ENCODE peak calls at places on chromosomes 3 and 15, in seven cellular contexts. A is left ventricle myocardium inferior, K is heart right ventricle, Z is lung, M is DND-41, R is upper lobe of right lung, B is lower lobe of right lung. H is an unnamed sample.
A peak's percentile ranks its signal among the peaks of the same experiment; 100 is the strongest.

GRCh38 chr3:109268181-109268580 is 48.1 kb downstream of the DPPA2 start:
- DNase-seq in A (no peak), K (no peak), Z (no peak), M (no peak), R (no peak), B (no peak), H (no peak)

GRCh38 chr3:52299815-52300611 is 12.4 kb downstream of the GLYCTK start:
- DNase-seq in A (peak; percentile 55), K (peak; percentile 47), Z (peak; percentile 40), M (no peak), R (peak; percentile 79), B (peak; percentile 64), H (no peak)

GRCh38 chr3:162376761-162377160 is 880.2 kb downstream of the OTOL1 start:
- DNase-seq in A (no peak), K (no peak), Z (no peak), M (no peak), R (no peak), B (no peak), H (no peak)

GRCh38 chr3:101725192-101725889 is 927 bp downstream of the CEP97 start:
- DNase-seq in A (peak; percentile 19), K (peak; percentile 22), Z (no peak), M (peak; percentile 47), R (no peak), B (peak; percentile 64), H (no peak)

GRCh38 chr3:107680698-107681097 is 157.9 kb downstream of the BBX start:
- DNase-seq in A (no peak), K (no peak), Z (no peak), M (no peak), R (no peak), B (no peak), H (no peak)

GRCh38 chr3:102195198-102195948 is 239.4 kb upstream of the ZPLD1 start:
- DNase-seq in A (no peak), K (no peak), Z (peak; percentile 79), M (no peak), R (peak; percentile 68), B (peak; percentile 53), H (peak; percentile 74)

GRCh38 chr3:48406443-48407431 is 23.1 kb downstream of the PLXNB1 start:
- DNase-seq in A (no peak), K (no peak), Z (no peak), M (peak; percentile 1), R (no peak), B (peak; percentile 16), H (peak; percentile 33)

GRCh38 chr15:24955549-24955929 is 752 bp downstream of the SNRPN start:
- DNase-seq in A (peak; percentile 18), K (peak; percentile 30), Z (no peak), M (peak; percentile 19), R (peak; percentile 64), B (peak; percentile 46), H (peak; percentile 73)

GRCh38 chr15:52653451-52653964 is 25.7 kb downstream of the ATOSA start:
- DNase-seq in A (no peak), K (no peak), Z (no peak), M (no peak), R (no peak), B (no peak), H (no peak)

GRCh38 chr15:52652286-52652685 is 26.9 kb downstream of the ATOSA start:
- DNase-seq in A (no peak), K (no peak), Z (no peak), M (no peak), R (no peak), B (no peak), H (no peak)

GRCh38 chr15:52652984-52653383 is 26.2 kb downstream of the ATOSA start:
- DNase-seq in A (no peak), K (no peak), Z (no peak), M (no peak), R (no peak), B (no peak), H (no peak)

GRCh38 chr15:52651114-52651513 is 28.1 kb downstream of the ATOSA start:
- DNase-seq in A (no peak), K (no peak), Z (no peak), M (no peak), R (no peak), B (no peak), H (no peak)

GRCh38 chr15:52651868-52652267 is 27.3 kb downstream of the ATOSA start:
- DNase-seq in A (peak; percentile 45), K (peak; percentile 33), Z (peak; percentile 48), M (peak; percentile 79), R (no peak), B (no peak), H (peak; percentile 85)
- H3K4me3 ChIP-seq in A (peak overlapping the region; percentile 50), K (peak overlapping the region; percentile 50), Z (no peak overlapping the region), M (peak overlapping the region; percentile 9), R (peak overlapping the region; percentile 12), B (peak overlapping the region; percentile 31), H (peak overlapping the region; percentile 22)

GRCh38 chr15:26242565-26242964 is 379.4 kb upstream of the ATP10A start:
- DNase-seq in A (no peak), K (no peak), Z (no peak), M (no peak), R (no peak), B (no peak), H (no peak)
- H3K9me3 ChIP-seq in A (peaks cover 22% of the 10 kb centered on the region), K (no peaks in the 10 kb centered on the region), Z (no peaks in the 10 kb centered on the region), M (no peaks in the 10 kb centered on the region), R (no peaks in the 10 kb centered on the region), B (no peaks in the 10 kb centered on the region), H (peaks cover 7% of the 10 kb centered on the region)

GRCh38 chr3:147412491-147412916 is 3.3 kb downstream of the ZIC1 start:
- DNase-seq in A (no peak), K (no peak), Z (no peak), M (no peak), R (no peak), B (no peak), H (no peak)
- H3K27me3 ChIP-seq in A (peaks cover 100% of the 10 kb centered on the region), K (peaks cover 99% of the 10 kb centered on the region), Z (peaks cover 15% of the 10 kb centered on the region), M (no peaks in the 10 kb centered on the region), R (peaks cover 98% of the 10 kb centered on the region), B (peaks cover 98% of the 10 kb centered on the region), H (peaks cover 99% of the 10 kb centered on the region)

GRCh38 chr15:81181220-81181619 is 15.5 kb upstream of the IL16 start:
- DNase-seq in A (no peak), K (no peak), Z (no peak), M (no peak), R (no peak), B (no peak), H (no peak)

GRCh38 chr15:81182746-81183402 is 13.8 kb upstream of the IL16 start:
- DNase-seq in A (no peak), K (peak; percentile 18), Z (no peak), M (no peak), R (no peak), B (no peak), H (no peak)

GRCh38 chr15:81183403-81183760 is 13.3 kb upstream of the IL16 start:
- DNase-seq in A (no peak), K (no peak), Z (no peak), M (no peak), R (no peak), B (no peak), H (no peak)

GRCh38 chr15:81184188-81184587 is 12.5 kb upstream of the IL16 start:
- DNase-seq in A (no peak), K (no peak), Z (no peak), M (no peak), R (no peak), B (peak; percentile 73), H (no peak)

GRCh38 chr15:81182031-81182745 is 14.5 kb upstream of the IL16 start:
- DNase-seq in A (no peak), K (no peak), Z (no peak), M (no peak), R (no peak), B (no peak), H (no peak)
- H3K4me3 ChIP-seq in A (peak overlapping the region; percentile 53), K (peak overlapping the region; percentile 43), Z (no peak overlapping the region), M (no peak overlapping the region), R (peak overlapping the region; percentile 47), B (peak overlapping the region; percentile 50), H (no peak overlapping the region)

GRCh38 chr3:170338690-170339340 is 18.7 kb upstream of the SKIL start:
- DNase-seq in A (no peak), K (no peak), Z (no peak), M (no peak), R (no peak), B (no peak), H (no peak)

DNA sequence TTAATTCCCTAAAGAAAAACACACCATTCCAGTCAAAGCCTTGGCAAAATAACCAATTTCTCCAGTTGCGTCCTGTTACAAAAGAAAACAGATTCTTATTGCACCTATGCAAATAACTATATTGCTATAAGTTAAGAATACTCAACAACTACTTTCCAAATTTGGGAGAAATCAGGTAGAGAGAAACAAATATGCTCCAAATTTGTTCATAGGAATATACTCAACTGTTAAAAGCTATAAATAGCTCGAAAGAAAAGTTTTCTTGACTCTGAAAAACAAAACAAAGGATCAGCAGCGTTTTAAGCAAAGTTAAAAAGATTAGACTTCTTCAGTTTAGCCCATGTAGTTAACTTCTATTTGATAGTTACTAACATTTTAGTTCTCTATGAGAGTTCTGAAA is 20.1 kb upstream of the SKIL start:
- DNase-seq in A (no peak), K (no peak), Z (no peak), M (no peak), R (no peak), B (no peak), H (no peak)
- H3K9me3 ChIP-seq in A (peaks cover 8% of the 10 kb centered on the region), K (no peaks in the 10 kb centered on the region), Z (no peaks in the 10 kb centered on the region), M (peaks cover 19% of the 10 kb centered on the region), R (no peaks in the 10 kb centered on the region), B (no peaks in the 10 kb centered on the region), H (peaks cover 9% of the 10 kb centered on the region)

GRCh38 chr3:128279594-128279880 is 126.3 kb downstream of the EEFSEC start:
- DNase-seq in A (no peak), K (no peak), Z (no peak), M (no peak), R (no peak), B (no peak), H (no peak)
- H3K27me3 ChIP-seq in A (no peaks in the 10 kb centered on the region), K (no peaks in the 10 kb centered on the region), Z (no peaks in the 10 kb centered on the region), M (no peaks in the 10 kb centered on the region), R (no peaks in the 10 kb centered on the region), B (no peaks in the 10 kb centered on the region), H (no peaks in the 10 kb centered on the region)

DNA sequence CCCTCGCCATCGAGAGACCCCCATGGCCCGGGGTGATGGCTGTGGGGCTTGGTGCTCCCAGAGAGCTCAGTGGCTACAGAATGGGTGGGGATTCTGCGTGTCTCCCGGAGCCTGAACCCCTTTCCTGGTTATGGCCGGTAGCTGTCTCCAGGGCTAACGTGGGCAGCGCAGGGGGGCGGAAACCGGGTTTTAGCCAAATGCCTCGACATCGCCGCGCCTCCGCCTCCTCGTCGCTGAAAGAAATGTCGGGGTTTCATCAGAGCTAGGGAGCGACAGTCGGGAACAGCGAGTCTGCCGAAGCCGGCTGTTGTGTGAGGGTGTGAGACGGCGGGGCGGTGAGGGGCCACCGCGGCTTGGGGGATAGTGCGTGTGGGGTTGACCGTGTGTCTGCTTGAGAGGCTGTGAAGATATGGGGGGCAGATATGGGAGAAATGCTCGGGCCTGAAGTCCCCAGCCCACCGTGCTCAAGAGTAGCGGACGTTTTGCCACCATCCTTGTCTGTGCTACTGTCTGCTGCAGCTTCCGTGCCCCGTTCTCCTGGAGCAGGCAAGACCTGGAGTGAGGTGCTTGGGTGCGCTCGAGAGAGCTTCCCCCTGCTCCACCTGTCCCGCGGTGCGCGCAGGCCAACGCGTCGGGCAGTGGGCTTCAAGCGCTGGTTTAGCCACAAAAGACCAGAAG is 836 bp upstream of the ISLR2 start:
- DNase-seq in A (no peak), K (no peak), Z (no peak), M (no peak), R (no peak), B (no peak), H (no peak)
- H3K4me3 ChIP-seq in A (peak overlapping the region; percentile 66), K (peak overlapping the region; percentile 64), Z (no peak overlapping the region), M (no peak overlapping the region), R (no peak overlapping the region), B (peak overlapping the region; percentile 46), H (no peak overlapping the region)